ENCODE peak calls at places on chromosome 9, in five cellular contexts. One of them, this sample, is unnamed.

GRCh38 chr9:129798973-129799372 is 4.0 kb upstream of the TOR1B start:
- DNase-seq in neural progenitor cell: no peak
- DNase-seq in GM23248: no peak
- DNase-seq in hepatocyte: no peak
- DNase-seq in HCT116: no peak
- DNase-seq in this sample: no peak

GRCh38 chr9:91211919-91212318 is 149.8 kb downstream of the AUH start:
- DNase-seq in neural progenitor cell: no peak
- DNase-seq in GM23248: peak
- DNase-seq in hepatocyte: no peak
- DNase-seq in HCT116: no peak
- DNase-seq in this sample: no peak

GRCh38 chr9:111297061-111297824 is 32.8 kb downstream of the OR2K2 start:
- DNase-seq in neural progenitor cell: no peak
- DNase-seq in GM23248: no peak
- DNase-seq in hepatocyte: no peak
- DNase-seq in HCT116: no peak
- DNase-seq in this sample: no peak

GRCh38 chr9:111253742-111254437 is 76.1 kb downstream of the OR2K2 start:
- DNase-seq in neural progenitor cell: no peak
- DNase-seq in GM23248: no peak
- DNase-seq in hepatocyte: no peak
- DNase-seq in HCT116: no peak
- DNase-seq in this sample: no peak

GRCh38 chr9:112751059-112751795 is 667 bp downstream of the SNX30 start:
- DNase-seq in neural progenitor cell: peak
- DNase-seq in GM23248: peak
- DNase-seq in hepatocyte: peak
- DNase-seq in HCT116: no peak
- DNase-seq in this sample: peak

GRCh38 chr9:75642522-75642921 is 248.0 kb upstream of the PCSK5 start:
- DNase-seq in neural progenitor cell: no peak
- DNase-seq in GM23248: no peak
- DNase-seq in hepatocyte: no peak
- DNase-seq in HCT116: no peak
- DNase-seq in this sample: no peak

GRCh38 chr9:133309608-133310007 is 26.4 kb downstream of the SURF6 start:
- DNase-seq in neural progenitor cell: no peak
- DNase-seq in GM23248: no peak
- DNase-seq in hepatocyte: no peak
- DNase-seq in HCT116: no peak
- DNase-seq in this sample: no peak

GRCh38 chr9:69548676-69549075 is 123.5 kb downstream of the APBA1 start:
- DNase-seq in neural progenitor cell: no peak
- DNase-seq in GM23248: no peak
- DNase-seq in hepatocyte: no peak
- DNase-seq in HCT116: no peak
- DNase-seq in this sample: no peak

GRCh38 chr9:16571127-16571848 is 299.2 kb downstream of the BNC2 start:
- DNase-seq in neural progenitor cell: no peak
- DNase-seq in GM23248: peak
- DNase-seq in hepatocyte: no peak
- DNase-seq in HCT116: no peak
- DNase-seq in this sample: no peak

GRCh38 chr9:133493428-133493827 is 14.5 kb upstream of the SLC2A6 start:
- DNase-seq in neural progenitor cell: no peak
- DNase-seq in GM23248: no peak
- DNase-seq in hepatocyte: no peak
- DNase-seq in HCT116: no peak
- DNase-seq in this sample: no peak

GRCh38 chr9:93112864-93113389 is 16.9 kb downstream of the CARD19 start:
- DNase-seq in neural progenitor cell: no peak
- DNase-seq in GM23248: no peak
- DNase-seq in hepatocyte: no peak
- DNase-seq in HCT116: no peak
- DNase-seq in this sample: no peak

GRCh38 chr9:73149371-73150067 is 2.1 kb upstream of the ANXA1 start:
- DNase-seq in neural progenitor cell: no peak
- DNase-seq in GM23248: peak
- DNase-seq in hepatocyte: peak
- DNase-seq in HCT116: peak
- DNase-seq in this sample: peak

GRCh38 chr9:127557466-127557869 is 54.6 kb upstream of the STXBP1 start:
- DNase-seq in neural progenitor cell: peak
- DNase-seq in GM23248: peak
- DNase-seq in hepatocyte: peak
- DNase-seq in HCT116: no peak
- DNase-seq in this sample: no peak

GRCh38 chr9:124228516-124228915 is 29.2 kb upstream of the NEK6 start:
- DNase-seq in neural progenitor cell: no peak
- DNase-seq in GM23248: no peak
- DNase-seq in hepatocyte: no peak
- DNase-seq in HCT116: no peak
- DNase-seq in this sample: no peak

GRCh38 chr9:6382681-6383080 is 30.3 kb upstream of the UHRF2 start:
- DNase-seq in neural progenitor cell: no peak
- DNase-seq in GM23248: peak
- DNase-seq in hepatocyte: no peak
- DNase-seq in HCT116: no peak
- DNase-seq in this sample: no peak
- TF ChIP-seq EZH2phosphoT487 in neural progenitor cell: no peak
- TF ChIP-seq EZH2phosphoT487 in GM23248: no peak
- TF ChIP-seq EZH2phosphoT487 in hepatocyte: no peak
- TF ChIP-seq EZH2phosphoT487 in HCT116: no peak
- TF ChIP-seq EZH2phosphoT487 in this sample: no peak

GRCh38 chr9:81002920-81003319 is 686.4 kb downstream of the TLE1 start:
- DNase-seq in neural progenitor cell: no peak
- DNase-seq in GM23248: no peak
- DNase-seq in hepatocyte: no peak
- DNase-seq in HCT116: no peak
- DNase-seq in this sample: peak

DNA sequence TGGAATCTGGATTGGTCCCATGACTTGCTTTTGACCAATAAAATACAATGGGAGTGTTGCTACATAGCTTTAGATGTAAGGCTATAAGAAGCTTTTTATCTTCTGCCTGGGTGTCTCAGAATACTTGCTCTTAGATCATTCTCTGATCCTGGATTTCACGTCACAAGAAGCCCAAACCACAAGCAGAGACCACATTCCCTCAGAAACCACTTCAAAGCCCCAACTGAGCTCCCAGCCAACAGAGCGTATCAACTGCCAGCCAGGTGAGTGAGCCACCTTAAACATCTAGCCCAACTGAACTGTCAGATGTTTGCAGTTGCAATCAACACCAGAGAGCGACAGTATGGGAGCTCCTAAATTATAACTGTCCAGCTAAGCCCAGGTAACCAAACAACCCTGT is 687.1 kb downstream of the TLE1 start:
- DNase-seq in neural progenitor cell: no peak
- DNase-seq in GM23248: no peak
- DNase-seq in hepatocyte: no peak
- DNase-seq in HCT116: peak
- DNase-seq in this sample: peak
- TF ChIP-seq EZH2phosphoT487 in neural progenitor cell: no peak
- TF ChIP-seq EZH2phosphoT487 in GM23248: no peak
- TF ChIP-seq EZH2phosphoT487 in hepatocyte: no peak
- TF ChIP-seq EZH2phosphoT487 in HCT116: no peak
- TF ChIP-seq EZH2phosphoT487 in this sample: no peak

DNA sequence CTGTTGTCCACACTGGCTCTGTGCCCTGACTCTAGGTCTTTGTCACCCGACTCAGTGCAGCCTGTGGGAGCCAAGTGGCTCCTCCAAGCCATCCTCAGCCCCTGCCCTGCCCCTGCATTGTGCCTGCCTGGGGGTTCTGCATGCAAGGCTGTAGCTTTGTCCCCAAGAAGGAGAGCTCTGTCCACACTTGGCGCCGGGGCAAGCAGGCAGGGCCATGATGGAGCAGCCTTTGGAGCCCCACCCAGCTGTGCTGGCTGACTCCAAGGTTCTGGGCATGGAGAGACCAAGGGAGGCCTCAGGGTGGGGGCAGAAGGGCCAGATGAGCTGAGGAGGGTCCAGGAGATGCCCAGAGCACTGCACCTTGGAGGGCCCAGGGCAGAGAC is 226.2 kb downstream of the CACNA1B start:
- DNase-seq in neural progenitor cell: no peak
- DNase-seq in GM23248: no peak
- DNase-seq in hepatocyte: no peak
- DNase-seq in HCT116: no peak
- DNase-seq in this sample: no peak
- TF ChIP-seq EZH2phosphoT487 in neural progenitor cell: no peak
- TF ChIP-seq EZH2phosphoT487 in GM23248: no peak
- TF ChIP-seq EZH2phosphoT487 in hepatocyte: no peak
- TF ChIP-seq EZH2phosphoT487 in HCT116: no peak
- TF ChIP-seq EZH2phosphoT487 in this sample: no peak

GRCh38 chr9:88852794-88853193 is 138.5 kb upstream of the S1PR3 start:
- DNase-seq in neural progenitor cell: no peak
- DNase-seq in GM23248: peak
- DNase-seq in hepatocyte: peak
- DNase-seq in HCT116: peak
- DNase-seq in this sample: no peak
- TF ChIP-seq EZH2phosphoT487 in neural progenitor cell: no peak
- TF ChIP-seq EZH2phosphoT487 in GM23248: no peak
- TF ChIP-seq EZH2phosphoT487 in hepatocyte: no peak
- TF ChIP-seq EZH2phosphoT487 in HCT116: no peak
- TF ChIP-seq EZH2phosphoT487 in this sample: no peak

DNA sequence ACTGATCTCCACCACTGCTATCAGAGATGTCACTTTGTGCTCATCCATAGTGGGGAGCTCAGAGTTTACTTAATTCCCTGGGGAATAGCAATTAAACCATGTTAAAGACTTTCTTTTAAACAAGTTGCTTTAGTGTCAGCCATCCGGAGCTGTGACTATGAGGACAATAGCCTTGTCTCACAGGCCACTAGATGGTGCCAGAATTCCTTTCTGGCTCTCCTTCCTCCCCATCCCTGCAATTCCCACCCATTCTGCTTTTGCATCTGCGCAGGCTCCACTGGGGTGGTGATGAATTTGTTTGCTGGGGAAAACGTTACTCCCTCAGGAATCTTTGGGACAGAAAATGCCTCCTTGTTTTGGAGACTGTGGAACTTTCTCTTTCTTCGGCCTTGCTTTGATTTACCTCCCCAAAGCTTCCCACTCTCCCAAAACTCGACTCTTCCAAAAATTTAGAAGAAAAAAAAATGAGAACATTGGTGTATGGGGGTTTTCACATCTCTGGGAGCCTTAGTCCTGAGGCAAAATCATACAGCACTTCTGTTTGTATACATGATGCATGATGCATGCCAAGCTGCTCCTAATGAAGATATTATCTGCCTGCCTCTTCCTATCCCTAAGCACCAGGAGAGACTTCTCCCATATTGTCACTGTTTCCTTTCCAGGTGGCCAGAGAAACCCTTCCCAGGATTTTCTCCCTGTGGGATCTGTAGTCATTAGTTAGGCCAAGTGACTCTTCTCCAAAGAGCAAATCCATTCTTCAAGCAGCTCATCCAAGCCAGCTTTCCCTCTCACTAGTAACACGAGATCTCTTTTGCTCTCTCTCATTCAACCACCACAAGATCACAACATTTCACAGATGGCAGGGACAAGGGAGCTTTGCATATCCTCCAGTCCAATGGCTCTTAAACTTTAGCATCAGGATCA is 466.1 kb downstream of the TLR4 start:
- DNase-seq in neural progenitor cell: peak
- DNase-seq in GM23248: peak
- DNase-seq in hepatocyte: peak
- DNase-seq in HCT116: no peak
- DNase-seq in this sample: peak
- TF ChIP-seq EZH2phosphoT487 in neural progenitor cell: no peak
- TF ChIP-seq EZH2phosphoT487 in GM23248: no peak
- TF ChIP-seq EZH2phosphoT487 in hepatocyte: no peak
- TF ChIP-seq EZH2phosphoT487 in HCT116: no peak
- TF ChIP-seq EZH2phosphoT487 in this sample: no peak